ENCODE peak calls at places on chromosomes 6 and 20, in seven cellular contexts. N, Y, J, D, W, C and B are unnamed samples.

GRCh38 chr6:162684961-162685360 is 42.6 kb downstream of the PRKN start:
- DNase-seq in N (no peak), Y (no peak), J (no peak), D (no peak), W (no peak), C (no peak), B (no peak)

GRCh38 chr6:100923481-100923880 is 42.4 kb upstream of the ASCC3 start:
- DNase-seq in N (no peak), Y (no peak), J (no peak), D (no peak), W (no peak), C (no peak), B (no peak)

GRCh38 chr6:113178349-113178748 is 678.8 kb upstream of the MARCKS start:
- DNase-seq in N (no peak), Y (no peak), J (no peak), D (no peak), W (no peak), C (no peak), B (no peak)

GRCh38 chr6:70673601-70674000 is 5.9 kb downstream of the SMAP1 start:
- DNase-seq in N (no peak), Y (no peak), J (no peak), D (peak; percentile 7), W (peak; percentile 37), C (no peak), B (no peak)

GRCh38 chr20:7741866-7742265 is 198.4 kb downstream of the HAO1 start:
- DNase-seq in N (no peak), Y (no peak), J (no peak), D (no peak), W (no peak), C (no peak), B (no peak)

GRCh38 chr6:141498980-141499379 is 633.7 kb upstream of the GJE1 start:
- DNase-seq in N (no peak), Y (no peak), J (no peak), D (no peak), W (no peak), C (no peak), B (no peak)

GRCh38 chr20:22389836-22390542 is 194.4 kb downstream of the FOXA2 start:
- DNase-seq in N (peak; percentile 94), Y (peak; percentile 46), J (no peak), D (peak; percentile 23), W (peak; percentile 45), C (no peak), B (peak; percentile 38)

GRCh38 chr20:2752631-2753455 is 47.6 kb downstream of the CPXM1 start:
- DNase-seq in N (peak; percentile 31), Y (peak; percentile 58), J (no peak), D (peak; percentile 29), W (peak; percentile 63), C (no peak), B (no peak)

GRCh38 chr20:54061106-54061881 is 9.1 kb downstream of the BCAS1 start:
- DNase-seq in N (no peak), Y (no peak), J (no peak), D (no peak), W (no peak), C (no peak), B (no peak)

GRCh38 chr6:168962886-168963285 is 290.8 kb downstream of the THBS2 start:
- DNase-seq in N (no peak), Y (no peak), J (no peak), D (no peak), W (no peak), C (no peak), B (no peak)

DNA sequence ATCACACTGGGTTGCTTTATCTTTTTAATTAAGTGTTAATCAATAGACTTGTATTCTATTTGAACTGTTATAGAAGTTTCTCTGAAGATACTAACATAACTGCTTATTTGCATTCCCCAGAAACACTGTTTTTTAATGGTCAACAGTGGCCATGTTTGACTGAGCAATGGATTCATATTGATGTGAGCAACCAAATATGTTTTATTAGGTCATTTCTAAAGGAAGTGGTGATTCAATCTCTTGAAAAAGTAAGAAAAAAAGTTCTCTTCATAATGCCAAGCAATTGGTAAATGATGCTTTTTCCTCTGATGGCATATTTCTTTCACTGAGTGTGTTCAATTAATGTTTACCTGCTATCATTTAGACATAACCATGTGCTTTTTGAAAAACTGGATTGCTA is 593.0 kb upstream of the CITED2 start:
- DNase-seq in N (no peak), Y (no peak), J (no peak), D (no peak), W (no peak), C (no peak), B (no peak)
- TF ChIP-seq JUND in N (no peak), Y (no peak), J (peak; percentile 13), D (no peak), W (no peak), C (no peak), B (no peak)

GRCh38 chr20:62771396-62772102 is 24.7 kb upstream of the MRGBP start:
- DNase-seq in N (no peak), Y (no peak), J (no peak), D (no peak), W (no peak), C (no peak), B (no peak)
- TF ChIP-seq JUND in N (no peak), Y (no peak), J (no peak), D (no peak), W (no peak), C (no peak), B (no peak)

DNA sequence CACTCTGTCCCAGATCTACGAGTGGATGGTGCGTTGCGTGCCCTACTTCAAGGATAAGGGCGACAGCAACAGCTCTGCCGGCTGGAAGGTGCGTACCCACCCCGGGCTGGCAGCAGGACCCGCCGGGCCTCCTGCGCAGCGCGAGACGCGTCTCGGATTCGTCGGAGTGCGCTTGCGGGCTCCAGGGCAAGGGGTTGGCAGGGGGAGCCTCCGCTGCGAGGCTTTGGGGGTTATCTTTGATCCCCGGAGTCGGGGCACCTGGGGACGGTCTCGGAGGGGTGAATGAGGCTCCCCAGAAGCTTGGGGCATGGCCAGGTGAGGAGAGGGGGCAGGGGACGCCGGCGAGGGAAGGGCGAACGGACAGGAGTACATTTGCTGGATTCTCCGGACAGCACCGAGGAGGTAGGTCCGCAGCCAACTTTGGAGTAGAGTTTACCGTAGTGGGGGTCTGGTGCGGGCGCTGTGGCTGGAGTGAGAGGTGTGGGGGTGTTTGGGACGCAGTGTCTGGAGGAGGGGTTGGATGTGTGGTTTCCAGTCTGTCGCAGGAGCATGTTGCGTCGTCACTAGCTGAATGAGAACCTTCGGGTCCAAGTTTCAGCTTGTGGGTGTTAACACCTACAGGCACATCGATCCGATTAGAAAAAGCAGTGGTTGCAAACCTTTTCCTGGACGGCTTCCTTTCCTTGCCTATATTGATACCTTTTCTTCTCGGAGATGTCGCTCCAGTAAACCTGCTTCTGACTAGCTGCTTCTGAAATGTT is 1.2 kb downstream of the FOXO3 start:
- DNase-seq in N (no peak), Y (peak; percentile 17), J (peak; percentile 54), D (no peak), W (no peak), C (no peak), B (peak; percentile 10)
- TF ChIP-seq JUND in N (no peak), Y (no peak), J (no peak), D (no peak), W (no peak), C (no peak), B (no peak)

DNA sequence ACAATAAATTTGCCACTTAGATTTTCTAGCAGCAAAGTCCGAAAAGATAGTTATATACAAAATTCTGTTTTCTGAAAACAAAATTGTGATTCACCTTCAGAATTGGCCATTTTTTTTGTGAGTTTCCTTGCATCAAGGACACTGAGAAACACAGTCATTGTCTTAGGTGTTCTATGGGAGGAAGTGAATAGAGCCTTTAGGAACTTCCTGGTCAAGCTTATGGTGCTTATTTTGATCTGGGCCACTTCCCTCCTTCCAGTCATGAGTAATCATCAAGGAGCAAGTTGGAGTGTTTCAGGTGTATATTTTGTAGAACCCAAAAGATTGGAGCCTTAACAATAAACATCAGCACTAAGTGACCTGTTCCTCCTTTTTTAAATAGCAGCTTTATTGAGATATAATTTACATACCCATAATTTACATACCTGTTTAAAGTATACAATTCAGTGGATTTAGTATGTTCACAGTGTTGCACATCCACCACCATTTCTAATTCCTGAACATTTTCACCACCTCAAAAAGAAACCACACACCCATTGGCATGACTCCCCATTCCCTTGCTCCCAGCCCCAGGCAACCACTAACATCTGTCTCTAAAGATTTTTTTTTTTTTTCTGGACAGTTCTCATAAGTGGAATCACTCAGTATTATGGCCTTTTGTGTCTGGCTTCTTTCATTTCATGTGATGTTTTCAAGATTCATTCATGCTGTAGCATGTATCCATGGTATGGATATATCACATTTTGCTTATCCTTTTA is 17.6 kb downstream of the TMEM74B start:
- DNase-seq in N (no peak), Y (no peak), J (no peak), D (no peak), W (no peak), C (no peak), B (no peak)
- TF ChIP-seq JUND in N (no peak), Y (no peak), J (no peak), D (no peak), W (no peak), C (no peak), B (no peak)

GRCh38 chr20:64077541-64077875 is 1.8 kb downstream of the RGS19 start:
- DNase-seq in N (no peak), Y (no peak), J (no peak), D (no peak), W (no peak), C (no peak), B (no peak)

GRCh38 chr20:64079273-64080012 is at the start of gene RGS19:
- DNase-seq in N (no peak), Y (peak; percentile 70), J (peak; percentile 96), D (no peak), W (peak; percentile 92), C (no peak), B (peak; percentile 86)

GRCh38 chr20:64078934-64079272 is 415 bp downstream of the RGS19 start:
- DNase-seq in N (no peak), Y (no peak), J (no peak), D (no peak), W (no peak), C (no peak), B (no peak)

GRCh38 chr20:64077094-64077493 is 2.2 kb downstream of the RGS19 start:
- DNase-seq in N (no peak), Y (no peak), J (no peak), D (no peak), W (no peak), C (no peak), B (no peak)

DNA sequence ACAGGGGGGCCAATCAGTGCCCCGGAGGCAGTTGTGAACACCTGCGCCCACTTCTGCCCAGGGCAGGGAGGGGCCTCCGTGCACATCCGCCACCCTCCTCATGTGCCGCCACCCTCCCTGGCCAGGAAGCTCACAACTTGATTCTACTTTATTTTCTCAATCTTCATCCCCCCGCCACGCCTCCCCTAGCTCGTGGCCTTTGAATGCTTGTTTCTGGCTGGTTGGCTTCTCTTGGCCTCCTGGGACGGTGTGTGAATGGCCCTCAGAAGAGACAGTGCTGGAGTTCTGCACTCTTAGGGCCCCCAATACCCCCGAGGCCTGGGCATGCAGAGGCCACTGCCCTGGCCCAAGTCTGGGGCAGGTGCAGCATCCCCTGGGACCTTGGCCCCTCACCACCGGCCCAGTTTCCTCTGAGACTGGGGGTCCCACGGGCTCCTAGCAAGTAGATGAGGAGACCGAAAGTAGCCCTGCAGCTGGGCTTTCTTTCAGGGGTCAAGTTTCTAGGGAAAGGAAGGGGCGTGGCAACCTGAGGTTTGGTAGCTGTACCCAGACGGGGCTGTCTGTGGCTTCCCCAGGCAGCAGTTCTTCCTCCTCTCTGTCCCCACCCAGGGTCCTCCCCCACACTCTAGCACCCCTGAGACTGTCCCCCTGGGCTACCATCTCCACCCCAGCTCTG is 1.3 kb downstream of the RGS19 start:
- DNase-seq in N (no peak), Y (no peak), J (no peak), D (no peak), W (no peak), C (no peak), B (no peak)
- TF ChIP-seq JUND in N (no peak), Y (no peak), J (no peak), D (no peak), W (no peak), C (no peak), B (no peak)